ENCODE peak calls at places on chromosomes 13 and 19, in six cellular contexts. One of them, this sample, is unnamed.

GRCh38 chr19:2969104-2969504 is 8.3 kb upstream of the TLE6 start:
- DNase-seq in right atrium auricular region: peak; percentile 91
- DNase-seq in hepatocyte: peak; percentile 57
- DNase-seq in tibial artery: no peak
- DNase-seq in MM.1S: no peak
- DNase-seq in pancreas: peak; percentile 78
- DNase-seq in this sample: peak; percentile 77

GRCh38 chr13:112702983-112703379 is 13.1 kb downstream of the ATP11A start:
- DNase-seq in pancreas: no peak
- DNase-seq in right atrium auricular region: no peak
- DNase-seq in MM.1S: no peak
- DNase-seq in hepatocyte: peak; percentile 63
- DNase-seq in tibial artery: peak; percentile 4
- DNase-seq in this sample: no peak

GRCh38 chr19:13629687-13630357 is 123.5 kb upstream of the CACNA1A start:
- DNase-seq in pancreas: no peak
- DNase-seq in MM.1S: no peak
- DNase-seq in hepatocyte: no peak
- DNase-seq in tibial artery: no peak
- DNase-seq in right atrium auricular region: no peak
- DNase-seq in this sample: no peak

GRCh38 chr19:15010497-15011255 is 31.0 kb upstream of the SLC1A6 start:
- DNase-seq in right atrium auricular region: no peak
- DNase-seq in hepatocyte: no peak
- DNase-seq in tibial artery: no peak
- DNase-seq in pancreas: no peak
- DNase-seq in MM.1S: no peak
- DNase-seq in this sample: no peak

GRCh38 chr13:28955264-28955966 is 135.3 kb downstream of the MTUS2 start:
- DNase-seq in pancreas: no peak
- DNase-seq in hepatocyte: no peak
- DNase-seq in right atrium auricular region: no peak
- DNase-seq in MM.1S: no peak
- DNase-seq in tibial artery: no peak
- DNase-seq in this sample: no peak

GRCh38 chr13:96782186-96782585 is 212.1 kb downstream of the OXGR1 start:
- DNase-seq in hepatocyte: no peak
- DNase-seq in pancreas: no peak
- DNase-seq in MM.1S: no peak
- DNase-seq in right atrium auricular region: no peak
- DNase-seq in tibial artery: no peak
- DNase-seq in this sample: no peak

GRCh38 chr19:5880604-5881078 is 10.3 kb upstream of the FUT5 start:
- DNase-seq in pancreas: no peak
- DNase-seq in right atrium auricular region: no peak
- DNase-seq in MM.1S: no peak
- DNase-seq in tibial artery: no peak
- DNase-seq in hepatocyte: peak; percentile 84
- DNase-seq in this sample: peak; percentile 41

GRCh38 chr13:112251930-112252585 is 124.1 kb upstream of the SPACA7 start:
- DNase-seq in MM.1S: no peak
- DNase-seq in hepatocyte: no peak
- DNase-seq in tibial artery: no peak
- DNase-seq in right atrium auricular region: peak; percentile 16
- DNase-seq in pancreas: no peak
- DNase-seq in this sample: no peak

GRCh38 chr19:18856385-18857126 is 24.8 kb downstream of the UPF1 start:
- DNase-seq in MM.1S: no peak
- DNase-seq in hepatocyte: peak; percentile 55
- DNase-seq in pancreas: no peak
- DNase-seq in right atrium auricular region: no peak
- DNase-seq in tibial artery: no peak
- DNase-seq in this sample: no peak

GRCh38 chr19:13411899-13412298 is 94.4 kb downstream of the CACNA1A start:
- DNase-seq in MM.1S: no peak
- DNase-seq in right atrium auricular region: no peak
- DNase-seq in tibial artery: no peak
- DNase-seq in hepatocyte: no peak
- DNase-seq in pancreas: no peak
- DNase-seq in this sample: no peak

GRCh38 chr13:80755925-80756324 is 415.0 kb upstream of the SPRY2 start:
- DNase-seq in hepatocyte: peak; percentile 4
- DNase-seq in tibial artery: no peak
- DNase-seq in right atrium auricular region: no peak
- DNase-seq in MM.1S: no peak
- DNase-seq in pancreas: no peak
- DNase-seq in this sample: no peak

GRCh38 chr13:114031631-114032030 is 57.8 kb upstream of the C13orf46 start:
- DNase-seq in MM.1S: no peak
- DNase-seq in right atrium auricular region: no peak
- DNase-seq in pancreas: no peak
- DNase-seq in tibial artery: no peak
- DNase-seq in hepatocyte: no peak
- DNase-seq in this sample: no peak

GRCh38 chr13:114033541-114034315 is 59.9 kb upstream of the C13orf46 start:
- DNase-seq in hepatocyte: no peak
- DNase-seq in right atrium auricular region: no peak
- DNase-seq in MM.1S: no peak
- DNase-seq in pancreas: no peak
- DNase-seq in tibial artery: no peak
- DNase-seq in this sample: no peak

GRCh38 chr13:114029866-114030625 is 56.2 kb upstream of the C13orf46 start:
- DNase-seq in right atrium auricular region: no peak
- DNase-seq in tibial artery: no peak
- DNase-seq in hepatocyte: no peak
- DNase-seq in MM.1S: no peak
- DNase-seq in pancreas: no peak
- DNase-seq in this sample: no peak

GRCh38 chr13:114032121-114032799 is 58.4 kb upstream of the C13orf46 start:
- DNase-seq in right atrium auricular region: no peak
- DNase-seq in hepatocyte: no peak
- DNase-seq in tibial artery: no peak
- DNase-seq in MM.1S: no peak
- DNase-seq in pancreas: no peak
- DNase-seq in this sample: peak; percentile 73

DNA sequence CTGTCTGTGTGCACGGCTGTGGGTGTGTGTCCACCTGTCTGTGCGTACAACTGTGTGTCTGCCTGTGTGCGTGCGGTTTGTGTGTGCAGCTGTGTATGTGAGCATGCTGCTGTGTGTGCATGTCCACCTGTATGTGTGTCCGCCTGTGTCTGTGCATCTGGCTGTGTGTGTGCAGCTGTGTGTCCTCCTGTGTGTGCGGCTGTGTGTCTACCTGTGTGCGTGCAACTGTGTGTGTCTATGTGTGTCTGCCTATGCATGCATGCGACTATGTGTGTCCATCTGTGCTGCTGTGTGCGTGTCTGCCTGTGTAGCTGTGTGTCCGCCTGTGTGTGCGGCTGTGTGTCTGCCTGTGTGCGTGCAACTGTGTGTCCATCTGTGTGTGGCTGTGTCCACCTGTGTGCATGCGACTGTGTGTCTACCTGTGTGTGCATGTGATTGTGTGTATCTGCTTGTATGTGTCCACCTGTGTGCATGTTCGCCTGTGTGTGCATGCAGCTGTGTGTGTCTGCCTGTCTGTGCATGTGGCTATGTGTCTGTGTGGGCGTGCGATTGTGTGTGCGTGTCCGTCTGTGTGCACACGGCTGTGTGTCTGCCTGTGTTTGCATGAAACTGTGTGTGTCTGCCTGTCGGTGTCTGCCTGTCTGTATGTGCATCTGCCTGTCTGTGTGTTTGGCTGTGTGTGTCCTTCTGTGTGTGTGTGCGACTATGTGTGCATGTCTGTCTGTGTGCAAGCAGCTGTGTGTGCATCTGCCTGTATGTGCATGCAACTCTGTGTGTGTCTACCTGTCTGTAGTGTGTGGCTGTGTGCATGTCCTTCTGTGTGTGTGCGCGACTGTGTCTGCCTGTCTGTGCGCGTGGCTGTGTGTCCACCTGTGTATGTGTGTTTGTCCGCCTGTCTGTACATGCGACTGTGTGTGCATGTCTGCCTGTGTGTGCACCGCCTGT is 57.1 kb upstream of the C13orf46 start:
- DNase-seq in MM.1S: no peak
- DNase-seq in right atrium auricular region: no peak
- DNase-seq in pancreas: no peak
- DNase-seq in hepatocyte: no peak
- DNase-seq in tibial artery: no peak
- DNase-seq in this sample: no peak
- H3K4me1 ChIP-seq in MM.1S: peaks cover 24% of the 10 kb centered on the region
- H3K4me1 ChIP-seq in right atrium auricular region: peaks cover 49% of the 10 kb centered on the region
- H3K4me1 ChIP-seq in pancreas: no peaks in the 10 kb centered on the region
- H3K4me1 ChIP-seq in hepatocyte: peaks cover 6% of the 10 kb centered on the region
- H3K4me1 ChIP-seq in tibial artery: peaks cover 37% of the 10 kb centered on the region
- H3K4me1 ChIP-seq in this sample: peaks cover 12% of the 10 kb centered on the region

DNA sequence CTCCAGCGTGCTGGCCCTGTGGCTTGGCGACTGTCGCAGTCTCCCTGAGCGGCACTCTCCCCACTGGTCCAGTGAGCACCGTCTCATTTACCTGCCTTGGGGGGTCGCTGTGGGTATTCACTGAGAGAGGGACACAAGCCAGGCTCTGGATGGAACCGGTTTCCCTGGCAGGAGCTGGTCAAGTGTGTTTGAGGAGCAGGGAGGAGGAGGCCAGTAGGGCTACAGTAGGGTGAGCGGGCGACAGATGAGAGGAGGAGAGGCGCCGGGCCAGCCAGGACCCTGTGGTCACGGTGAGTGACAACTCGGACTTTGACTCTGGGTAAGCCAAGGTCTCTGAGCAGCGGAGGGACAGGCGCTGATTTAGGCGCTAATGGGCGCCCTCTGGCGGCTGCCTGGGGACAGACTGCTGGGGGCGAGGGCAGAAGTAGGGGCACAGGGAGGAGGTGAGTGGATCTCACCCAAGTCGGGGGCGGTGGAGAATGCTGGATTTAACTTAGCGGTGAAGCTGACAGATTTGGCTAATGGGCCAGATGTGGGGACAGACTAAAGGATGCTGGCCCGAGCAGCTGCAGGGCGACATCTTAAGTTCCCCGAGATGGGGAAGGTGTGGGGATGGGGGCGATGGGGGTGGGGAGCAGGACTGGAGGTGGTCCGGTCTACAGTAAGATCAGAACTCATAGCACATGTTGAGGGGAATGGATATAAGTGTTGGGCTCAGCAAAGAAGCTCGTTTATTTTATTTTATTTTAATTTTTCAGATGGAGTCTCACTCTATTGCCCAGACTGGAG is 4.7 kb upstream of the PRMT1 start:
- DNase-seq in tibial artery: peak; percentile 82
- DNase-seq in hepatocyte: peak; percentile 93
- DNase-seq in MM.1S: peak; percentile 80
- DNase-seq in right atrium auricular region: peak; percentile 66
- DNase-seq in pancreas: peak; percentile 80
- DNase-seq in this sample: peak; percentile 68
- TF ChIP-seq CTCF in tibial artery: peak; percentile 74
- TF ChIP-seq CTCF in hepatocyte: peak; percentile 94
- TF ChIP-seq CTCF in MM.1S: peak; percentile 95
- TF ChIP-seq CTCF in right atrium auricular region: peak; percentile 91
- TF ChIP-seq CTCF in pancreas: peak; percentile 87
- TF ChIP-seq CTCF in this sample: peak; percentile 82

GRCh38 chr19:55603115-55603514 is 2.3 kb upstream of the ZNF865 start:
- DNase-seq in pancreas: no peak
- DNase-seq in right atrium auricular region: no peak
- DNase-seq in hepatocyte: no peak
- DNase-seq in MM.1S: no peak
- DNase-seq in tibial artery: no peak
- DNase-seq in this sample: no peak

GRCh38 chr19:55600336-55601028 is 394 bp downstream of the ZNF524 start:
- DNase-seq in pancreas: no peak
- DNase-seq in hepatocyte: peak; percentile 89
- DNase-seq in MM.1S: no peak
- DNase-seq in tibial artery: peak; percentile 83
- DNase-seq in right atrium auricular region: no peak
- DNase-seq in this sample: no peak

GRCh38 chr19:55603581-55604292 is 1.7 kb upstream of the ZNF865 start:
- DNase-seq in pancreas: no peak
- DNase-seq in right atrium auricular region: no peak
- DNase-seq in MM.1S: no peak
- DNase-seq in tibial artery: no peak
- DNase-seq in hepatocyte: no peak
- DNase-seq in this sample: no peak

GRCh38 chr19:55601127-55601526 is 1.0 kb downstream of the ZNF524 start:
- DNase-seq in pancreas: no peak
- DNase-seq in hepatocyte: no peak
- DNase-seq in right atrium auricular region: no peak
- DNase-seq in MM.1S: no peak
- DNase-seq in tibial artery: no peak
- DNase-seq in this sample: no peak

GRCh38 chr19:55602104-55603001 is 2.3 kb downstream of the ZNF524 start:
- DNase-seq in right atrium auricular region: no peak
- DNase-seq in hepatocyte: no peak
- DNase-seq in MM.1S: no peak
- DNase-seq in tibial artery: no peak
- DNase-seq in pancreas: peak; percentile 48
- DNase-seq in this sample: peak; percentile 31
- H3K4me1 ChIP-seq in right atrium auricular region: peaks cover 45% of the 10 kb centered on the region
- H3K4me1 ChIP-seq in hepatocyte: peaks cover 19% of the 10 kb centered on the region
- H3K4me1 ChIP-seq in MM.1S: peaks cover 18% of the 10 kb centered on the region
- H3K4me1 ChIP-seq in tibial artery: peaks cover 25% of the 10 kb centered on the region
- H3K4me1 ChIP-seq in pancreas: no peaks in the 10 kb centered on the region
- H3K4me1 ChIP-seq in this sample: no peaks in the 10 kb centered on the region

GRCh38 chr13:111051656-111052232 is 63.4 kb upstream of the ARHGEF7 start:
- DNase-seq in MM.1S: peak; percentile 19
- DNase-seq in pancreas: no peak
- DNase-seq in tibial artery: no peak
- DNase-seq in right atrium auricular region: peak; percentile 40
- DNase-seq in hepatocyte: no peak
- DNase-seq in this sample: no peak

GRCh38 chr13:111051041-111051440 is 64.1 kb upstream of the ARHGEF7 start:
- DNase-seq in tibial artery: no peak
- DNase-seq in right atrium auricular region: no peak
- DNase-seq in MM.1S: no peak
- DNase-seq in pancreas: no peak
- DNase-seq in hepatocyte: no peak
- DNase-seq in this sample: no peak

GRCh38 chr13:111048387-111048786 is 66.7 kb upstream of the ARHGEF7 start:
- DNase-seq in tibial artery: no peak
- DNase-seq in hepatocyte: no peak
- DNase-seq in MM.1S: no peak
- DNase-seq in right atrium auricular region: peak; percentile 26
- DNase-seq in pancreas: no peak
- DNase-seq in this sample: no peak

GRCh38 chr13:111049791-111050538 is 65.1 kb upstream of the ARHGEF7 start:
- DNase-seq in pancreas: no peak
- DNase-seq in tibial artery: no peak
- DNase-seq in MM.1S: no peak
- DNase-seq in hepatocyte: peak; percentile 51
- DNase-seq in right atrium auricular region: peak; percentile 46
- DNase-seq in this sample: peak; percentile 43

DNA sequence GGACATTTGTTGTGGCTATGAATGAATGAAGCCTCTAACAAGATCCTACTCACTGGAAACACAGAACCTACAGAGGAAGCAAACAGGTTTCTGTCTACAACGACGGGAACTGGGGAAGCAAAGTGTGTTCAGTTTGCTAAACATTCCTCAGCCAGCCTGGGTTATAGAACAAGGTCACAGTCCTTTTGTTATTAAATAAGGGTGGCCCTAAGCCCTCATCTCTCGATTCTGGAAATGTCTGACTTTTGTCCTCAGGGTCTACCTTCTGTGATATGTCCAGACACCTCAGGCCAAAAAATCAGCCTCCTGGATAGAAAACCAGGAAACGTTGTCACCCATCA is 64.6 kb upstream of the ARHGEF7 start:
- DNase-seq in pancreas: no peak
- DNase-seq in MM.1S: no peak
- DNase-seq in hepatocyte: no peak
- DNase-seq in right atrium auricular region: no peak
- DNase-seq in tibial artery: no peak
- DNase-seq in this sample: no peak
- TF ChIP-seq CTCF in pancreas: no peak
- TF ChIP-seq CTCF in MM.1S: no peak
- TF ChIP-seq CTCF in hepatocyte: no peak
- TF ChIP-seq CTCF in right atrium auricular region: no peak
- TF ChIP-seq CTCF in tibial artery: no peak
- TF ChIP-seq CTCF in this sample: no peak